ENCODE peak calls at places on chromosomes 7 and 10, in seven cellular contexts. J, M, L, E, K, T and A are unnamed samples.

GRCh38 chr7:92797284-92797683 is 39.1 kb downstream of the CDK6 start:
- DNase-seq in J (no peak), M (no peak), L (no peak), E (no peak), K (no peak), T (no peak), A (no peak)

GRCh38 chr10:31013331-31013730 is 18.3 kb downstream of the ZNF438 start:
- DNase-seq in J (no peak), M (no peak), L (no peak), E (no peak), K (no peak), T (no peak), A (no peak)

GRCh38 chr10:86365346-86366032 is 1.1 kb downstream of the GRID1 start:
- DNase-seq in J (no peak), M (peak), L (no peak), E (peak), K (no peak), T (peak), A (peak)

GRCh38 chr7:76261935-76262334 is 40.5 kb upstream of the HSPB1 start:
- DNase-seq in J (no peak), M (no peak), L (no peak), E (no peak), K (no peak), T (no peak), A (no peak)

GRCh38 chr10:78684954-78685353 is 383.8 kb upstream of the ZMIZ1 start:
- DNase-seq in J (no peak), M (no peak), L (no peak), E (no peak), K (no peak), T (no peak), A (no peak)

GRCh38 chr7:158779061-158779992 is 50.0 kb downstream of the ESYT2 start:
- DNase-seq in J (peak), M (no peak), L (no peak), E (no peak), K (no peak), T (no peak), A (no peak)

GRCh38 chr7:93715234-93715633 is 140.7 kb upstream of the CALCR start:
- DNase-seq in J (peak), M (peak), L (no peak), E (peak), K (no peak), T (peak), A (no peak)

GRCh38 chr10:119724630-119725549 is 960 bp upstream of the INPP5F start:
- DNase-seq in J (no peak), M (peak), L (no peak), E (no peak), K (no peak), T (no peak), A (no peak)

GRCh38 chr7:14293434-14293833 is 304.0 kb upstream of the ETV1 start:
- DNase-seq in J (no peak), M (no peak), L (no peak), E (no peak), K (no peak), T (no peak), A (no peak)

GRCh38 chr7:111115966-111116365 is 25.0 kb downstream of the LRRN3 start:
- DNase-seq in J (no peak), M (no peak), L (no peak), E (no peak), K (no peak), T (no peak), A (no peak)

GRCh38 chr10:89609730-89610393 is 35.2 kb downstream of the PANK1 start:
- DNase-seq in J (no peak), M (no peak), L (no peak), E (peak), K (no peak), T (no peak), A (peak)

GRCh38 chr10:97333601-97334369 is 744 bp downstream of the FRAT2 start:
- DNase-seq in J (peak), M (no peak), L (peak), E (peak), K (no peak), T (peak), A (peak)

GRCh38 chr10:118504044-118504944 is 91.2 kb downstream of the PRLHR start:
- DNase-seq in J (no peak), M (no peak), L (no peak), E (no peak), K (no peak), T (no peak), A (no peak)

GRCh38 chr7:5477723-5478531 is 54.3 kb upstream of the TNRC18 start:
- DNase-seq in J (peak), M (no peak), L (no peak), E (no peak), K (no peak), T (peak), A (peak)

GRCh38 chr10:93579089-93579488 is 12.6 kb downstream of the FFAR4 start:
- DNase-seq in J (no peak), M (no peak), L (no peak), E (no peak), K (no peak), T (no peak), A (no peak)

GRCh38 chr7:18580945-18581344 is 85.4 kb downstream of the HDAC9 start:
- DNase-seq in J (no peak), M (no peak), L (no peak), E (no peak), K (no peak), T (no peak), A (no peak)

GRCh38 chr10:52855546-52856325 is 83.2 kb upstream of the MBL2 start:
- DNase-seq in J (no peak), M (no peak), L (no peak), E (no peak), K (no peak), T (no peak), A (no peak)

GRCh38 chr10:79070611-79071534 is 2.1 kb downstream of the ZMIZ1 start:
- DNase-seq in J (peak), M (no peak), L (peak), E (peak), K (no peak), T (peak), A (no peak)

GRCh38 chr7:70267381-70267780 is 669.1 kb downstream of the AUTS2 start:
- DNase-seq in J (no peak), M (no peak), L (no peak), E (no peak), K (no peak), T (no peak), A (no peak)